ENCODE peak calls at places on chromosomes 1 and 21, in nine cellular contexts. C, H, R, M, D, T, Q, U and E are unnamed samples.

GRCh38 chr1:74205236-74205635 is 7.2 kb downstream of the FPGT start:
- DNase-seq in Q (no peak), U (peak; percentile 15), R (no peak), T (peak; percentile 1), H (no peak), M (no peak), C (no peak), D (no peak), E (no peak)

GRCh38 chr1:167249702-167250101 is 29.0 kb downstream of the POU2F1 start:
- DNase-seq in U (no peak), M (no peak), C (no peak), T (no peak), D (no peak), H (no peak), Q (no peak), R (no peak), E (no peak)

GRCh38 chr1:234727018-234727757 is 117.2 kb upstream of the IRF2BP2 start:
- DNase-seq in R (no peak), C (no peak), M (no peak), Q (no peak), D (no peak), U (no peak), H (no peak), T (peak; percentile 26), E (no peak)

GRCh38 chr1:70718086-70718630 is 307.1 kb downstream of the CTH start:
- DNase-seq in Q (no peak), T (no peak), D (no peak), U (peak; percentile 49), C (no peak), H (no peak), R (no peak), M (no peak), E (no peak)

GRCh38 chr21:26451014-26451740 is 121.9 kb downstream of the CYYR1 start:
- DNase-seq in R (no peak), Q (no peak), H (no peak), C (no peak), M (no peak), T (no peak), U (peak; percentile 41), D (no peak), E (no peak)

GRCh38 chr1:203465943-203466342 is 9.7 kb upstream of the PRELP start:
- DNase-seq in T (no peak), C (no peak), D (no peak), H (no peak), U (no peak), M (peak; percentile 84), R (no peak), Q (peak; percentile 24), E (no peak)

GRCh38 chr1:102776074-102776473 is 332.2 kb downstream of the COL11A1 start:
- DNase-seq in T (peak; percentile 69), Q (peak; percentile 9), H (no peak), D (no peak), C (no peak), R (no peak), U (no peak), M (no peak), E (no peak)

GRCh38 chr1:246695136-246695535 is 29.1 kb upstream of the SCCPDH start:
- DNase-seq in U (peak; percentile 71), C (no peak), Q (no peak), T (no peak), D (no peak), R (no peak), H (no peak), M (no peak), E (no peak)

GRCh38 chr21:15874610-15875009 is 144.8 kb downstream of the USP25 start:
- DNase-seq in H (no peak), U (no peak), R (no peak), Q (no peak), M (no peak), D (no peak), T (no peak), C (no peak), E (no peak)
- H3K27ac ChIP-seq in H (no peak overlapping the region), U (no peak overlapping the region), R (no peak overlapping the region), Q (no peak overlapping the region), M (no peak overlapping the region), D (no peak overlapping the region), T (no peak overlapping the region), C (no peak overlapping the region), E (no peak overlapping the region)

DNA sequence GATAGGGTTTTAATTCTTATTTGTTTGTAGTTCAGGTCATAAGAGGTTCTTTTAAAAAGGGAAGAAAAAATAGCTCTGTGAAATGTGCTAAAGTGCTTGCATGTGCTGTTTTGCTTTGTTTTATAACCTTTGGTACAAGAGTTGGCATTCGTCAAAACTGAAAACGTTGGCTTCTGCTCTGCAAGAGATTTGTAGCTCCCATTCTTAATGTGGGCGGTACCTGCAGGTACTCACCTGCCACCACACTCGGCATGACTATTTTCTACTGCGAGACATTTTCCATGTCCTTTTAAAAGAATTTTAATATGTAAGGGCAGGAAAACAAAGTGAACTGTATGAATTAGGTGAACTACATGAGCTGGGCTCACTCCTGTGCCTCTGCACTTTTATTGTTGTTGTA is 92.6 kb downstream of the ADARB1 start:
- DNase-seq in U (no peak), M (no peak), C (no peak), H (no peak), R (no peak), T (no peak), Q (no peak), D (no peak), E (no peak)
- H3K4me1 ChIP-seq in U (peaks cover 16% of the 10 kb centered on the region), M (no peaks in the 10 kb centered on the region), C (no peaks in the 10 kb centered on the region), H (no peaks in the 10 kb centered on the region), R (peaks cover 23% of the 10 kb centered on the region), T (no peaks in the 10 kb centered on the region), Q (peaks cover 9% of the 10 kb centered on the region), D (peaks cover 22% of the 10 kb centered on the region), E (peaks cover 14% of the 10 kb centered on the region)

GRCh38 chr1:59141267-59141863 is 155.5 kb upstream of the FGGY start:
- DNase-seq in Q (peak; percentile 11), M (no peak), T (no peak), U (no peak), R (no peak), H (no peak), D (no peak), C (no peak), E (no peak)
- H3K27me3 ChIP-seq in Q (no peaks in the 10 kb centered on the region), M (no peaks in the 10 kb centered on the region), T (peaks cover 9% of the 10 kb centered on the region), U (no peaks in the 10 kb centered on the region), R (no peaks in the 10 kb centered on the region), H (no peaks in the 10 kb centered on the region), D (no peaks in the 10 kb centered on the region), C (no peaks in the 10 kb centered on the region), E (no peaks in the 10 kb centered on the region)

GRCh38 chr1:8023995-8024313 is 2.2 kb downstream of the ERRFI1 start:
- DNase-seq in H (no peak), U (no peak), T (no peak), R (no peak), D (no peak), M (no peak), C (no peak), Q (no peak), E (no peak)

GRCh38 chr1:8025671-8026144 is 401 bp downstream of the ERRFI1 start:
- DNase-seq in R (peak; percentile 6), H (no peak), Q (no peak), M (no peak), U (peak; percentile 53), T (no peak), D (no peak), C (no peak), E (no peak)

GRCh38 chr1:8025061-8025670 is 943 bp downstream of the ERRFI1 start:
- DNase-seq in M (no peak), D (no peak), U (peak; percentile 57), C (no peak), Q (peak; percentile 13), H (no peak), T (no peak), R (no peak), E (no peak)

GRCh38 chr1:8023287-8023994 is 2.7 kb downstream of the ERRFI1 start:
- DNase-seq in T (no peak), Q (no peak), M (no peak), C (no peak), U (no peak), D (no peak), R (no peak), H (no peak), E (no peak)

DNA sequence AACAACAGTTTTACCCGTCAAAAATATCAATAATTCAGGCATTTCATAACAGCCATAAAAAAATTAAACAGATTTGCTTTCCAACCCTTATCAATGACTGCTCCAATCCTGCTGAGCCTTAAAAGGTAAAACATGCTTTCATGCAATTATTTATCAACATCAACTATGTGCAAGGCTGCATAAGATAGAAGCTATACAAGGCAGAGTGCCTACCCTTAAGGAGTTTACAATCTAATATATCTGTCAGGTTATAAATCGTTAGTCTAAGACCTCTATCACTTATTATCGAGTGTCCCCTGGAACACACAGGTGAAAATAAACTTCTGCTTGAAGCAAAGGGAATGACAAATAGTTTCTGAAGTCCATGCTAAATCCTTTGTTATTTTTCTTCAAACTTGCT is 1.8 kb downstream of the ERRFI1 start:
- DNase-seq in T (no peak), M (no peak), H (no peak), D (no peak), Q (no peak), C (no peak), R (no peak), U (no peak), E (no peak)
- H3K27ac ChIP-seq in T (no peak overlapping the region), M (no peak overlapping the region), H (no peak overlapping the region), D (peak overlapping the region; percentile 18), Q (no peak overlapping the region), C (peak overlapping the region; percentile 99), R (no peak overlapping the region), U (no peak overlapping the region), E (no peak overlapping the region)

GRCh38 chr1:169012416-169012815 is 94.1 kb upstream of the ATP1B1 start:
- DNase-seq in M (no peak), C (no peak), Q (no peak), H (no peak), U (no peak), T (no peak), D (no peak), R (no peak), E (no peak)
- H3K4me1 ChIP-seq in M (no peaks in the 10 kb centered on the region), C (no peaks in the 10 kb centered on the region), Q (no peaks in the 10 kb centered on the region), H (no peaks in the 10 kb centered on the region), U (no peaks in the 10 kb centered on the region), T (no peaks in the 10 kb centered on the region), D (no peaks in the 10 kb centered on the region), R (no peaks in the 10 kb centered on the region), E (no peaks in the 10 kb centered on the region)